ENCODE peak calls at places on chromosomes 1 and 21, in six cellular contexts. B, X, K, F, U and I are unnamed samples.

GRCh38 chr1:8571200-8571984 is 246.0 kb downstream of the RERE start:
- DNase-seq in B (peak; percentile 18), X (no peak), U (no peak), K (no peak), F (peak; percentile 65), I (no peak)

GRCh38 chr1:112840631-112841624 is 115.1 kb downstream of the SLC16A1 start:
- DNase-seq in U (no peak), X (no peak), K (no peak), B (no peak), F (no peak), I (no peak)

GRCh38 chr1:9904571-9904970 is 5.5 kb downstream of the CTNNBIP1 start:
- DNase-seq in B (no peak), U (no peak), K (no peak), F (no peak), X (no peak), I (peak; percentile 14)

GRCh38 chr1:158058339-158059025 is 65.0 kb downstream of the KIRREL1 start:
- DNase-seq in F (no peak), U (no peak), B (no peak), X (no peak), K (no peak), I (no peak)

GRCh38 chr21:46619846-46620245 is 15.0 kb upstream of the S100B start:
- DNase-seq in X (no peak), B (no peak), U (no peak), F (no peak), K (no peak), I (no peak)

GRCh38 chr1:157551694-157552693 is at the start of gene FCRL5:
- DNase-seq in X (no peak), F (no peak), U (no peak), K (no peak), B (no peak), I (no peak)

GRCh38 chr1:224615861-224616760 is at the start of gene CNIH3:
- DNase-seq in F (peak; percentile 44), B (peak; percentile 37), U (peak; percentile 60), X (no peak), K (no peak), I (no peak)

GRCh38 chr21:15400905-15401304 is 328.9 kb upstream of the USP25 start:
- DNase-seq in B (no peak), X (no peak), F (no peak), K (no peak), U (no peak), I (no peak)

GRCh38 chr1:201375169-201375568 is 2.3 kb downstream of the TNNT2 start:
- DNase-seq in X (no peak), K (no peak), U (no peak), B (no peak), F (no peak), I (no peak)

GRCh38 chr1:61058477-61059245 is 23.7 kb upstream of the NFIA start:
- DNase-seq in B (peak; percentile 56), U (no peak), X (no peak), K (no peak), F (peak; percentile 78), I (no peak)

GRCh38 chr1:153796786-153797659 is 21.8 kb downstream of the SLC27A3 start:
- DNase-seq in K (peak; percentile 24), X (peak; percentile 73), U (peak; percentile 83), F (peak; percentile 42), B (peak; percentile 83), I (no peak)